ENCODE peak calls at places on chromosomes 13 and 19, in seven cellular contexts. P is tibial artery; G is stimulated activated naive CD8-positive, alpha-beta T cell treated with anti-CD3 and anti-CD28 coated beads, Interleukin-15, amount 100 ng/mL, for 72 hours; N is RKO; B is stimulated activated CD4-positive, alpha-beta T cell treated with anti-CD3 and anti-CD28 coated beads, Interleukin-4, amount 100 ng/mL, for 1 hour; A is amniotic stem cell; D is NCI-H748 treated with DMSO at 0.1 percent for 48 hours. J is an unnamed sample.

GRCh38 chr19:6424190-6424938 is at the start of gene KHSRP:
- DNase-seq in A (no peak), P (no peak), B (peak), D (no peak), G (no peak), N (no peak), J (no peak)

GRCh38 chr13:39688699-39689405 is 33.4 kb downstream of the COG6 start:
- DNase-seq in D (no peak), G (no peak), A (no peak), P (no peak), B (no peak), N (no peak), J (no peak)

GRCh38 chr13:24540236-24541126 is 27.9 kb upstream of the PARP4 start:
- DNase-seq in B (no peak), N (no peak), P (no peak), A (no peak), D (no peak), G (no peak), J (no peak)

GRCh38 chr19:33740811-33741396 is 55.8 kb upstream of the KCTD15 start:
- DNase-seq in G (no peak), P (no peak), A (no peak), N (peak), B (no peak), D (no peak), J (no peak)

GRCh38 chr13:112928958-112929777 is 39.8 kb upstream of the MCF2L start:
- DNase-seq in G (no peak), P (no peak), A (no peak), D (peak), B (no peak), N (no peak), J (no peak)

GRCh38 chr13:67148219-67148583 is 81.9 kb downstream of the PCDH9 start:
- DNase-seq in P (no peak), D (no peak), A (no peak), B (no peak), G (no peak), N (peak), J (no peak)

GRCh38 chr19:47096721-47097120 is 16.9 kb downstream of the ZC3H4 start:
- DNase-seq in A (no peak), N (no peak), P (no peak), D (no peak), G (no peak), B (no peak), J (no peak)

GRCh38 chr19:39263912-39264305 is 4.3 kb upstream of the IFNL2 start:
- DNase-seq in A (no peak), D (no peak), P (no peak), N (no peak), B (no peak), G (no peak), J (no peak)

GRCh38 chr19:28546148-28546685 is 666.7 kb downstream of the UQCRFS1 start:
- DNase-seq in D (no peak), P (no peak), A (no peak), B (no peak), N (no peak), G (no peak), J (no peak)

GRCh38 chr13:26861951-26862350 is 101.4 kb upstream of the GPR12 start:
- DNase-seq in G (no peak), D (no peak), N (no peak), A (no peak), P (no peak), B (no peak), J (no peak)

GRCh38 chr19:30406220-30406944 is 34.2 kb downstream of the ZNF536 start:
- DNase-seq in A (no peak), N (no peak), G (no peak), P (no peak), D (no peak), B (no peak), J (peak)

GRCh38 chr19:33559996-33560395 is 38.4 kb upstream of the PEPD start:
- DNase-seq in G (no peak), B (no peak), N (no peak), A (no peak), D (no peak), P (peak), J (no peak)

GRCh38 chr13:110302986-110303385 is 4.0 kb downstream of the COL4A1 start:
- DNase-seq in G (no peak), D (no peak), B (no peak), A (no peak), P (no peak), N (no peak), J (no peak)

GRCh38 chr19:45250832-45251451 is at the start of gene MARK4:
- DNase-seq in G (peak), A (no peak), P (peak), D (peak), B (peak), N (peak), J (peak)

GRCh38 chr19:47658431-47659383 is 49.8 kb downstream of the BICRA start:
- DNase-seq in A (no peak), D (no peak), N (no peak), B (no peak), G (no peak), P (no peak), J (no peak)

GRCh38 chr19:39430675-39431593 is 4.8 kb downstream of the RPS16 start:
- DNase-seq in N (peak), B (peak), P (no peak), A (no peak), G (peak), D (no peak), J (no peak)

GRCh38 chr19:47230122-47230920 is 678 bp downstream of the BBC3 start:
- DNase-seq in P (peak), B (peak), A (no peak), D (peak), G (peak), N (peak), J (no peak)

GRCh38 chr13:64810701-64811258 is 2419.4 kb downstream of the PCDH9 start:
- DNase-seq in G (no peak), D (no peak), N (no peak), A (no peak), P (no peak), B (no peak), J (no peak)

GRCh38 chr19:54364775-54365257 is at the start of gene LAIR1:
- DNase-seq in N (no peak), A (no peak), G (peak), B (peak), P (peak), D (no peak), J (peak)

GRCh38 chr13:38417727-38418126 is 68.1 kb downstream of the UFM1 start:
- DNase-seq in P (no peak), B (no peak), D (no peak), A (no peak), N (peak), G (no peak), J (no peak)